ENCODE peak calls at places on chromosomes 16 and 17, in four cellular contexts. L is RCC 7860, A is iPS-NIHi11, F is B cell. X is an unnamed sample.
A peak's percentile ranks its signal among the peaks of the same experiment; 100 is the strongest.

GRCh38 chr16:66486773-66487579 is 59.9 kb downstream of the BEAN1 start:
- DNase-seq in F (no peak), A (no peak), L (peak; percentile 42), X (no peak)

GRCh38 chr16:86505185-86505898 is 5.0 kb upstream of the FOXF1 start:
- DNase-seq in A (no peak), L (no peak), F (no peak), X (peak; percentile 74)

GRCh38 chr16:30063893-30064745 is 1.4 kb upstream of the ALDOA start:
- DNase-seq in A (peak; percentile 68), F (peak; percentile 84), L (peak; percentile 38), X (peak; percentile 61)

GRCh38 chr17:69501591-69502468 is 87.3 kb downstream of the MAP2K6 start:
- DNase-seq in A (peak; percentile 46), L (no peak), F (no peak), X (peak; percentile 37)

GRCh38 chr16:77457046-77457445 is 22.2 kb upstream of the ADAMTS18 start:
- DNase-seq in A (no peak), F (no peak), L (peak; percentile 71), X (no peak)

GRCh38 chr16:50400967-50401348 is 32.2 kb upstream of the BRD7 start:
- DNase-seq in A (no peak), F (no peak), L (no peak), X (no peak)

GRCh38 chr17:50312311-50312710 is 33.6 kb upstream of the XYLT2 start:
- DNase-seq in L (no peak), A (no peak), F (no peak), X (no peak)

GRCh38 chr16:23691483-23692189 is 12.9 kb downstream of the PLK1 start:
- DNase-seq in A (no peak), L (peak; percentile 77), F (no peak), X (no peak)

GRCh38 chr16:708959-709358 is 3.4 kb upstream of the FBXL16 start:
- DNase-seq in F (no peak), A (no peak), L (no peak), X (no peak)

GRCh38 chr16:82832861-82833260 is 206.1 kb downstream of the CDH13 start:
- DNase-seq in A (no peak), F (no peak), L (no peak), X (no peak)

GRCh38 chr16:25925466-25925865 is 233.7 kb downstream of the HS3ST4 start:
- DNase-seq in A (no peak), F (no peak), L (no peak), X (no peak)

GRCh38 chr17:63918305-63918704 is 334 bp downstream of the GH1 start:
- DNase-seq in A (peak; percentile 60), F (no peak), L (no peak), X (no peak)

GRCh38 chr16:77596243-77596642 is 126.1 kb upstream of the NUDT7 start:
- DNase-seq in A (no peak), L (no peak), F (no peak), X (no peak)

GRCh38 chr16:23784811-23785447 is 30.1 kb downstream of the CHP2 start:
- DNase-seq in A (no peak), L (no peak), F (no peak), X (no peak)

X was measured in nephron progenitor cell.